ENCODE peak calls at places on chromosomes 11 and 22, in ten cellular contexts. N, P, O, F, U, K, J, R, G and Y are unnamed samples.

GRCh38 chr11:63619967-63620366 is 5.7 kb upstream of the PLAAT3 start:
- DNase-seq in N (no peak), P (no peak), O (no peak), F (no peak), U (no peak), K (no peak), J (no peak), R (no peak), G (no peak), Y (no peak)

GRCh38 chr11:125285844-125286243 is 121.3 kb downstream of the PKNOX2 start:
- DNase-seq in N (no peak), P (no peak), O (no peak), F (no peak), U (no peak), K (no peak), J (no peak), R (no peak), G (no peak), Y (no peak)

GRCh38 chr11:77522215-77522614 is 48.3 kb upstream of the PAK1 start:
- DNase-seq in N (no peak), P (no peak), O (no peak), F (peak; percentile 77), U (no peak), K (no peak), J (no peak), R (no peak), G (no peak), Y (no peak)

GRCh38 chr11:9834281-9834680 is 170.4 kb downstream of the SWAP70 start:
- DNase-seq in N (no peak), P (no peak), O (no peak), F (no peak), U (no peak), K (no peak), J (no peak), R (no peak), G (no peak), Y (no peak)

GRCh38 chr11:65227879-65228278 is 33.9 kb upstream of the POLA2 start:
- DNase-seq in N (no peak), P (no peak), O (no peak), F (no peak), U (no peak), K (no peak), J (no peak), R (no peak), G (no peak), Y (no peak)

GRCh38 chr11:42595856-42596255 is 715.9 kb upstream of the API5 start:
- DNase-seq in N (no peak), P (no peak), O (no peak), F (peak; percentile 60), U (no peak), K (no peak), J (no peak), R (no peak), G (no peak), Y (no peak)

GRCh38 chr11:96112192-96113099 is 188.5 kb upstream of the MTMR2 start:
- DNase-seq in N (no peak), P (peak; percentile 16), O (no peak), F (no peak), U (no peak), K (no peak), J (no peak), R (no peak), G (no peak), Y (no peak)

GRCh38 chr11:65014146-65014960 is at the start of gene ARL2:
- DNase-seq in N (peak; percentile 73), P (peak; percentile 97), O (peak; percentile 99), F (no peak), U (no peak), K (peak; percentile 91), J (peak; percentile 81), R (peak; percentile 35), G (peak; percentile 85), Y (peak; percentile 94)

GRCh38 chr22:36775589-36775965 is 342 bp downstream of the IFT27 start:
- DNase-seq in N (peak; percentile 16), P (peak; percentile 30), O (no peak), F (no peak), U (peak; percentile 24), K (no peak), J (no peak), R (peak; percentile 37), G (peak; percentile 27), Y (no peak)

GRCh38 chr11:67371549-67372231 is 1.7 kb downstream of the CLCF1 start:
- DNase-seq in N (no peak), P (no peak), O (peak; percentile 57), F (no peak), U (no peak), K (no peak), J (no peak), R (no peak), G (peak; percentile 71), Y (no peak)

GRCh38 chr11:21552910-21553309 is 640.0 kb upstream of the ANO5 start:
- DNase-seq in N (no peak), P (no peak), O (no peak), F (no peak), U (no peak), K (no peak), J (no peak), R (no peak), G (peak; percentile 61), Y (no peak)

GRCh38 chr11:68930991-68931855 is 27.5 kb downstream of the IGHMBP2 start:
- DNase-seq in N (no peak), P (no peak), O (no peak), F (no peak), U (no peak), K (no peak), J (no peak), R (no peak), G (no peak), Y (no peak)

GRCh38 chr22:45968751-45969413 is 8.1 kb downstream of the WNT7B start:
- DNase-seq in N (no peak), P (no peak), O (peak; percentile 93), F (no peak), U (no peak), K (peak; percentile 67), J (no peak), R (no peak), G (peak; percentile 90), Y (no peak)

GRCh38 chr11:96341237-96342130 is 1.5 kb downstream of the MAML2 start:
- DNase-seq in N (peak; percentile 37), P (peak; percentile 29), O (no peak), F (no peak), U (peak; percentile 68), K (no peak), J (no peak), R (peak; percentile 41), G (peak; percentile 46), Y (peak; percentile 90)

GRCh38 chr11:91761406-91762027 is 463.1 kb upstream of the FAT3 start:
- DNase-seq in N (no peak), P (no peak), O (no peak), F (no peak), U (no peak), K (no peak), J (no peak), R (no peak), G (no peak), Y (no peak)

GRCh38 chr11:10655227-10655626 is 38.3 kb downstream of the IRAG1 start:
- DNase-seq in N (no peak), P (no peak), O (no peak), F (no peak), U (no peak), K (no peak), J (no peak), R (no peak), G (no peak), Y (no peak)

GRCh38 chr11:76543006-76543703 is 98.3 kb downstream of the EMSY start:
- DNase-seq in N (no peak), P (no peak), O (no peak), F (no peak), U (no peak), K (no peak), J (no peak), R (no peak), G (no peak), Y (no peak)

GRCh38 chr22:44801476-44801875 is 49.1 kb downstream of the ARHGAP8 start:
- DNase-seq in N (no peak), P (no peak), O (no peak), F (no peak), U (no peak), K (no peak), J (no peak), R (no peak), G (no peak), Y (no peak)

GRCh38 chr11:69321877-69322350 is 28.0 kb downstream of the MYEOV start:
- DNase-seq in N (no peak), P (no peak), O (peak; percentile 99), F (no peak), U (no peak), K (peak; percentile 97), J (no peak), R (no peak), G (peak; percentile 30), Y (no peak)

GRCh38 chr11:119134389-119134978 is 13.1 kb downstream of the HINFP start:
- DNase-seq in N (no peak), P (no peak), O (no peak), F (no peak), U (no peak), K (no peak), J (no peak), R (peak; percentile 45), G (no peak), Y (no peak)

GRCh38 chr11:115670538-115671200 is 166.5 kb upstream of the CADM1 start:
- DNase-seq in N (no peak), P (no peak), O (no peak), F (no peak), U (no peak), K (no peak), J (peak; percentile 65), R (no peak), G (no peak), Y (no peak)

GRCh38 chr11:133082453-133082781 is 449.9 kb downstream of the OPCML start:
- DNase-seq in N (no peak), P (no peak), O (no peak), F (no peak), U (no peak), K (no peak), J (no peak), R (peak; percentile 25), G (no peak), Y (no peak)

GRCh38 chr11:69109101-69109500 is 46.6 kb upstream of the SMIM38 start:
- DNase-seq in N (no peak), P (no peak), O (no peak), F (no peak), U (no peak), K (no peak), J (no peak), R (no peak), G (no peak), Y (no peak)

GRCh38 chr11:4191031-4191571 is 96.5 kb downstream of the RRM1 start:
- DNase-seq in N (no peak), P (no peak), O (no peak), F (no peak), U (peak; percentile 20), K (no peak), J (no peak), R (no peak), G (no peak), Y (no peak)